ENCODE peak calls at places on chromosomes 2 and 18, in seven cellular contexts. One of them, this sample, is unnamed.

GRCh38 chr2:71494091-71494490 is 40.7 kb downstream of the DYSF start:
- ATAC-seq in naive thymus-derived CD8-positive, alpha-beta T cell: no peak
- ATAC-seq in A549: no peak
- ATAC-seq in activated naive CD4-positive, alpha-beta T cell treated with anti-CD3 and anti-CD28 coated beads, Interleukin-2, amount 50 U/mL, for 72 hours: no peak
- ATAC-seq in heart left ventricle: no peak
- ATAC-seq in activated naive CD8-positive, alpha-beta T cell treated with anti-CD3 and anti-CD28 coated beads, Interleukin-2, amount 10 ng/mL, durations not matched to agents 7 days and 5 days: no peak
- ATAC-seq in RWPE2: no peak
- ATAC-seq in this sample: no peak

GRCh38 chr18:9705183-9705864 is 2.8 kb upstream of the RAB31 start:
- ATAC-seq in naive thymus-derived CD8-positive, alpha-beta T cell: no peak
- ATAC-seq in A549: no peak
- ATAC-seq in activated naive CD4-positive, alpha-beta T cell treated with anti-CD3 and anti-CD28 coated beads, Interleukin-2, amount 50 U/mL, for 72 hours: no peak
- ATAC-seq in heart left ventricle: no peak
- ATAC-seq in activated naive CD8-positive, alpha-beta T cell treated with anti-CD3 and anti-CD28 coated beads, Interleukin-2, amount 10 ng/mL, durations not matched to agents 7 days and 5 days: no peak
- ATAC-seq in RWPE2: peak; percentile 31
- ATAC-seq in this sample: peak; percentile 19

GRCh38 chr2:7379799-7380198 is 462.6 kb downstream of the RNF144A start:
- ATAC-seq in naive thymus-derived CD8-positive, alpha-beta T cell: no peak
- ATAC-seq in A549: no peak
- ATAC-seq in activated naive CD4-positive, alpha-beta T cell treated with anti-CD3 and anti-CD28 coated beads, Interleukin-2, amount 50 U/mL, for 72 hours: no peak
- ATAC-seq in heart left ventricle: no peak
- ATAC-seq in activated naive CD8-positive, alpha-beta T cell treated with anti-CD3 and anti-CD28 coated beads, Interleukin-2, amount 10 ng/mL, durations not matched to agents 7 days and 5 days: no peak
- ATAC-seq in RWPE2: no peak
- ATAC-seq in this sample: no peak

GRCh38 chr2:237413293-237414055 is 490 bp downstream of the COL6A3 start:
- ATAC-seq in naive thymus-derived CD8-positive, alpha-beta T cell: no peak
- ATAC-seq in A549: no peak
- ATAC-seq in activated naive CD4-positive, alpha-beta T cell treated with anti-CD3 and anti-CD28 coated beads, Interleukin-2, amount 50 U/mL, for 72 hours: no peak
- ATAC-seq in heart left ventricle: no peak
- ATAC-seq in activated naive CD8-positive, alpha-beta T cell treated with anti-CD3 and anti-CD28 coated beads, Interleukin-2, amount 10 ng/mL, durations not matched to agents 7 days and 5 days: no peak
- ATAC-seq in RWPE2: no peak
- ATAC-seq in this sample: no peak

GRCh38 chr2:114968748-114969400 is 526.4 kb downstream of the DPP10 start:
- ATAC-seq in naive thymus-derived CD8-positive, alpha-beta T cell: no peak
- ATAC-seq in A549: no peak
- ATAC-seq in activated naive CD4-positive, alpha-beta T cell treated with anti-CD3 and anti-CD28 coated beads, Interleukin-2, amount 50 U/mL, for 72 hours: no peak
- ATAC-seq in heart left ventricle: no peak
- ATAC-seq in activated naive CD8-positive, alpha-beta T cell treated with anti-CD3 and anti-CD28 coated beads, Interleukin-2, amount 10 ng/mL, durations not matched to agents 7 days and 5 days: no peak
- ATAC-seq in RWPE2: no peak
- ATAC-seq in this sample: no peak

GRCh38 chr2:46506131-46506706 is 26.9 kb downstream of the TMEM247 start:
- ATAC-seq in naive thymus-derived CD8-positive, alpha-beta T cell: no peak
- ATAC-seq in A549: no peak
- ATAC-seq in activated naive CD4-positive, alpha-beta T cell treated with anti-CD3 and anti-CD28 coated beads, Interleukin-2, amount 50 U/mL, for 72 hours: no peak
- ATAC-seq in heart left ventricle: no peak
- ATAC-seq in activated naive CD8-positive, alpha-beta T cell treated with anti-CD3 and anti-CD28 coated beads, Interleukin-2, amount 10 ng/mL, durations not matched to agents 7 days and 5 days: no peak
- ATAC-seq in RWPE2: no peak
- ATAC-seq in this sample: no peak

GRCh38 chr2:183123959-183124221 is 353 bp upstream of the NUP35 start:
- ATAC-seq in naive thymus-derived CD8-positive, alpha-beta T cell: peak; percentile 17
- ATAC-seq in A549: no peak
- ATAC-seq in activated naive CD4-positive, alpha-beta T cell treated with anti-CD3 and anti-CD28 coated beads, Interleukin-2, amount 50 U/mL, for 72 hours: peak; percentile 57
- ATAC-seq in heart left ventricle: peak; percentile 49
- ATAC-seq in activated naive CD8-positive, alpha-beta T cell treated with anti-CD3 and anti-CD28 coated beads, Interleukin-2, amount 10 ng/mL, durations not matched to agents 7 days and 5 days: peak; percentile 7
- ATAC-seq in RWPE2: peak; percentile 11
- ATAC-seq in this sample: no peak

GRCh38 chr18:7577706-7578105 is 10.6 kb downstream of the PTPRM start:
- ATAC-seq in naive thymus-derived CD8-positive, alpha-beta T cell: no peak
- ATAC-seq in A549: peak; percentile 46
- ATAC-seq in activated naive CD4-positive, alpha-beta T cell treated with anti-CD3 and anti-CD28 coated beads, Interleukin-2, amount 50 U/mL, for 72 hours: no peak
- ATAC-seq in heart left ventricle: no peak
- ATAC-seq in activated naive CD8-positive, alpha-beta T cell treated with anti-CD3 and anti-CD28 coated beads, Interleukin-2, amount 10 ng/mL, durations not matched to agents 7 days and 5 days: no peak
- ATAC-seq in RWPE2: peak; percentile 24
- ATAC-seq in this sample: no peak

GRCh38 chr2:184835081-184835728 is 236.9 kb downstream of the ZNF804A start:
- ATAC-seq in naive thymus-derived CD8-positive, alpha-beta T cell: no peak
- ATAC-seq in A549: no peak
- ATAC-seq in activated naive CD4-positive, alpha-beta T cell treated with anti-CD3 and anti-CD28 coated beads, Interleukin-2, amount 50 U/mL, for 72 hours: no peak
- ATAC-seq in heart left ventricle: no peak
- ATAC-seq in activated naive CD8-positive, alpha-beta T cell treated with anti-CD3 and anti-CD28 coated beads, Interleukin-2, amount 10 ng/mL, durations not matched to agents 7 days and 5 days: no peak
- ATAC-seq in RWPE2: no peak
- ATAC-seq in this sample: no peak

GRCh38 chr2:191696001-191696400 is 18.1 kb downstream of the NABP1 start:
- ATAC-seq in naive thymus-derived CD8-positive, alpha-beta T cell: no peak
- ATAC-seq in A549: peak; percentile 74
- ATAC-seq in activated naive CD4-positive, alpha-beta T cell treated with anti-CD3 and anti-CD28 coated beads, Interleukin-2, amount 50 U/mL, for 72 hours: no peak
- ATAC-seq in heart left ventricle: peak; percentile 82
- ATAC-seq in activated naive CD8-positive, alpha-beta T cell treated with anti-CD3 and anti-CD28 coated beads, Interleukin-2, amount 10 ng/mL, durations not matched to agents 7 days and 5 days: no peak
- ATAC-seq in RWPE2: peak; percentile 52
- ATAC-seq in this sample: peak; percentile 28

GRCh38 chr2:56476509-56477071 is 292.8 kb downstream of the CCDC85A start:
- ATAC-seq in naive thymus-derived CD8-positive, alpha-beta T cell: no peak
- ATAC-seq in A549: no peak
- ATAC-seq in activated naive CD4-positive, alpha-beta T cell treated with anti-CD3 and anti-CD28 coated beads, Interleukin-2, amount 50 U/mL, for 72 hours: no peak
- ATAC-seq in heart left ventricle: no peak
- ATAC-seq in activated naive CD8-positive, alpha-beta T cell treated with anti-CD3 and anti-CD28 coated beads, Interleukin-2, amount 10 ng/mL, durations not matched to agents 7 days and 5 days: no peak
- ATAC-seq in RWPE2: no peak
- ATAC-seq in this sample: no peak

GRCh38 chr2:163121483-163121882 is 282.9 kb upstream of the KCNH7 start:
- ATAC-seq in naive thymus-derived CD8-positive, alpha-beta T cell: no peak
- ATAC-seq in A549: no peak
- ATAC-seq in activated naive CD4-positive, alpha-beta T cell treated with anti-CD3 and anti-CD28 coated beads, Interleukin-2, amount 50 U/mL, for 72 hours: no peak
- ATAC-seq in heart left ventricle: no peak
- ATAC-seq in activated naive CD8-positive, alpha-beta T cell treated with anti-CD3 and anti-CD28 coated beads, Interleukin-2, amount 10 ng/mL, durations not matched to agents 7 days and 5 days: no peak
- ATAC-seq in RWPE2: no peak
- ATAC-seq in this sample: no peak

GRCh38 chr2:74464406-74464805 is 776 bp downstream of the MOGS start:
- ATAC-seq in naive thymus-derived CD8-positive, alpha-beta T cell: no peak
- ATAC-seq in A549: peak; percentile 10
- ATAC-seq in activated naive CD4-positive, alpha-beta T cell treated with anti-CD3 and anti-CD28 coated beads, Interleukin-2, amount 50 U/mL, for 72 hours: peak; percentile 9
- ATAC-seq in heart left ventricle: peak; percentile 1
- ATAC-seq in activated naive CD8-positive, alpha-beta T cell treated with anti-CD3 and anti-CD28 coated beads, Interleukin-2, amount 10 ng/mL, durations not matched to agents 7 days and 5 days: no peak
- ATAC-seq in RWPE2: peak; percentile 13
- ATAC-seq in this sample: peak; percentile 32

GRCh38 chr2:144445196-144445595 is 74.7 kb downstream of the ZEB2 start:
- ATAC-seq in naive thymus-derived CD8-positive, alpha-beta T cell: no peak
- ATAC-seq in A549: no peak
- ATAC-seq in activated naive CD4-positive, alpha-beta T cell treated with anti-CD3 and anti-CD28 coated beads, Interleukin-2, amount 50 U/mL, for 72 hours: no peak
- ATAC-seq in heart left ventricle: no peak
- ATAC-seq in activated naive CD8-positive, alpha-beta T cell treated with anti-CD3 and anti-CD28 coated beads, Interleukin-2, amount 10 ng/mL, durations not matched to agents 7 days and 5 days: no peak
- ATAC-seq in RWPE2: no peak
- ATAC-seq in this sample: no peak

GRCh38 chr2:29528891-29529520 is 392.4 kb downstream of the ALK start:
- ATAC-seq in naive thymus-derived CD8-positive, alpha-beta T cell: no peak
- ATAC-seq in A549: peak; percentile 15
- ATAC-seq in activated naive CD4-positive, alpha-beta T cell treated with anti-CD3 and anti-CD28 coated beads, Interleukin-2, amount 50 U/mL, for 72 hours: peak; percentile 62
- ATAC-seq in heart left ventricle: peak; percentile 95
- ATAC-seq in activated naive CD8-positive, alpha-beta T cell treated with anti-CD3 and anti-CD28 coated beads, Interleukin-2, amount 10 ng/mL, durations not matched to agents 7 days and 5 days: no peak
- ATAC-seq in RWPE2: no peak
- ATAC-seq in this sample: peak; percentile 35

GRCh38 chr18:62716679-62717058 is 1.3 kb downstream of the PHLPP1 start:
- ATAC-seq in naive thymus-derived CD8-positive, alpha-beta T cell: peak; percentile 18
- ATAC-seq in A549: peak; percentile 30
- ATAC-seq in activated naive CD4-positive, alpha-beta T cell treated with anti-CD3 and anti-CD28 coated beads, Interleukin-2, amount 50 U/mL, for 72 hours: no peak
- ATAC-seq in heart left ventricle: no peak
- ATAC-seq in activated naive CD8-positive, alpha-beta T cell treated with anti-CD3 and anti-CD28 coated beads, Interleukin-2, amount 10 ng/mL, durations not matched to agents 7 days and 5 days: no peak
- ATAC-seq in RWPE2: peak; percentile 1
- ATAC-seq in this sample: no peak

GRCh38 chr2:199441759-199442158 is 16.0 kb downstream of the SATB2 start:
- ATAC-seq in naive thymus-derived CD8-positive, alpha-beta T cell: no peak
- ATAC-seq in A549: no peak
- ATAC-seq in activated naive CD4-positive, alpha-beta T cell treated with anti-CD3 and anti-CD28 coated beads, Interleukin-2, amount 50 U/mL, for 72 hours: no peak
- ATAC-seq in heart left ventricle: no peak
- ATAC-seq in activated naive CD8-positive, alpha-beta T cell treated with anti-CD3 and anti-CD28 coated beads, Interleukin-2, amount 10 ng/mL, durations not matched to agents 7 days and 5 days: no peak
- ATAC-seq in RWPE2: no peak
- ATAC-seq in this sample: no peak

GRCh38 chr18:36660311-36660710 is 168.5 kb downstream of the TPGS2 start:
- ATAC-seq in naive thymus-derived CD8-positive, alpha-beta T cell: no peak
- ATAC-seq in A549: no peak
- ATAC-seq in activated naive CD4-positive, alpha-beta T cell treated with anti-CD3 and anti-CD28 coated beads, Interleukin-2, amount 50 U/mL, for 72 hours: no peak
- ATAC-seq in heart left ventricle: peak; percentile 82
- ATAC-seq in activated naive CD8-positive, alpha-beta T cell treated with anti-CD3 and anti-CD28 coated beads, Interleukin-2, amount 10 ng/mL, durations not matched to agents 7 days and 5 days: no peak
- ATAC-seq in RWPE2: no peak
- ATAC-seq in this sample: peak; percentile 73

GRCh38 chr2:108588070-108588668 is 53.9 kb downstream of the LIMS1 start:
- ATAC-seq in naive thymus-derived CD8-positive, alpha-beta T cell: peak; percentile 49
- ATAC-seq in A549: no peak
- ATAC-seq in activated naive CD4-positive, alpha-beta T cell treated with anti-CD3 and anti-CD28 coated beads, Interleukin-2, amount 50 U/mL, for 72 hours: no peak
- ATAC-seq in heart left ventricle: peak; percentile 21
- ATAC-seq in activated naive CD8-positive, alpha-beta T cell treated with anti-CD3 and anti-CD28 coated beads, Interleukin-2, amount 10 ng/mL, durations not matched to agents 7 days and 5 days: no peak
- ATAC-seq in RWPE2: peak; percentile 30
- ATAC-seq in this sample: peak; percentile 5

GRCh38 chr2:145190031-145190703 is 670.2 kb upstream of the ZEB2 start:
- ATAC-seq in naive thymus-derived CD8-positive, alpha-beta T cell: no peak
- ATAC-seq in A549: no peak
- ATAC-seq in activated naive CD4-positive, alpha-beta T cell treated with anti-CD3 and anti-CD28 coated beads, Interleukin-2, amount 50 U/mL, for 72 hours: no peak
- ATAC-seq in heart left ventricle: no peak
- ATAC-seq in activated naive CD8-positive, alpha-beta T cell treated with anti-CD3 and anti-CD28 coated beads, Interleukin-2, amount 10 ng/mL, durations not matched to agents 7 days and 5 days: no peak
- ATAC-seq in RWPE2: peak; percentile 40
- ATAC-seq in this sample: no peak

GRCh38 chr18:3481696-3482210 is 31.8 kb downstream of the TGIF1 start:
- ATAC-seq in naive thymus-derived CD8-positive, alpha-beta T cell: peak; percentile 55
- ATAC-seq in A549: peak; percentile 70
- ATAC-seq in activated naive CD4-positive, alpha-beta T cell treated with anti-CD3 and anti-CD28 coated beads, Interleukin-2, amount 50 U/mL, for 72 hours: peak; percentile 37
- ATAC-seq in heart left ventricle: peak; percentile 69
- ATAC-seq in activated naive CD8-positive, alpha-beta T cell treated with anti-CD3 and anti-CD28 coated beads, Interleukin-2, amount 10 ng/mL, durations not matched to agents 7 days and 5 days: no peak
- ATAC-seq in RWPE2: peak; percentile 51
- ATAC-seq in this sample: peak; percentile 54

GRCh38 chr2:105102963-105103421 is 65.1 kb downstream of the MRPS9 start:
- ATAC-seq in naive thymus-derived CD8-positive, alpha-beta T cell: no peak
- ATAC-seq in A549: peak; percentile 52
- ATAC-seq in activated naive CD4-positive, alpha-beta T cell treated with anti-CD3 and anti-CD28 coated beads, Interleukin-2, amount 50 U/mL, for 72 hours: no peak
- ATAC-seq in heart left ventricle: peak; percentile 24
- ATAC-seq in activated naive CD8-positive, alpha-beta T cell treated with anti-CD3 and anti-CD28 coated beads, Interleukin-2, amount 10 ng/mL, durations not matched to agents 7 days and 5 days: no peak
- ATAC-seq in RWPE2: peak; percentile 93
- ATAC-seq in this sample: no peak

GRCh38 chr18:10417679-10418078 is 36.8 kb upstream of the APCDD1 start:
- ATAC-seq in naive thymus-derived CD8-positive, alpha-beta T cell: no peak
- ATAC-seq in A549: no peak
- ATAC-seq in activated naive CD4-positive, alpha-beta T cell treated with anti-CD3 and anti-CD28 coated beads, Interleukin-2, amount 50 U/mL, for 72 hours: no peak
- ATAC-seq in heart left ventricle: no peak
- ATAC-seq in activated naive CD8-positive, alpha-beta T cell treated with anti-CD3 and anti-CD28 coated beads, Interleukin-2, amount 10 ng/mL, durations not matched to agents 7 days and 5 days: no peak
- ATAC-seq in RWPE2: no peak
- ATAC-seq in this sample: no peak

GRCh38 chr2:108940156-108940555 is 48.9 kb downstream of the EDAR start:
- ATAC-seq in naive thymus-derived CD8-positive, alpha-beta T cell: no peak
- ATAC-seq in A549: no peak
- ATAC-seq in activated naive CD4-positive, alpha-beta T cell treated with anti-CD3 and anti-CD28 coated beads, Interleukin-2, amount 50 U/mL, for 72 hours: no peak
- ATAC-seq in heart left ventricle: no peak
- ATAC-seq in activated naive CD8-positive, alpha-beta T cell treated with anti-CD3 and anti-CD28 coated beads, Interleukin-2, amount 10 ng/mL, durations not matched to agents 7 days and 5 days: no peak
- ATAC-seq in RWPE2: no peak
- ATAC-seq in this sample: no peak

GRCh38 chr18:23499571-23499889 is 3.8 kb upstream of the RMC1 start:
- ATAC-seq in naive thymus-derived CD8-positive, alpha-beta T cell: no peak
- ATAC-seq in A549: no peak
- ATAC-seq in activated naive CD4-positive, alpha-beta T cell treated with anti-CD3 and anti-CD28 coated beads, Interleukin-2, amount 50 U/mL, for 72 hours: no peak
- ATAC-seq in heart left ventricle: no peak
- ATAC-seq in activated naive CD8-positive, alpha-beta T cell treated with anti-CD3 and anti-CD28 coated beads, Interleukin-2, amount 10 ng/mL, durations not matched to agents 7 days and 5 days: no peak
- ATAC-seq in RWPE2: no peak
- ATAC-seq in this sample: no peak

GRCh38 chr2:82959677-82960076 is 1499.4 kb downstream of the SUCLG1 start:
- ATAC-seq in naive thymus-derived CD8-positive, alpha-beta T cell: no peak
- ATAC-seq in A549: no peak
- ATAC-seq in activated naive CD4-positive, alpha-beta T cell treated with anti-CD3 and anti-CD28 coated beads, Interleukin-2, amount 50 U/mL, for 72 hours: no peak
- ATAC-seq in heart left ventricle: no peak
- ATAC-seq in activated naive CD8-positive, alpha-beta T cell treated with anti-CD3 and anti-CD28 coated beads, Interleukin-2, amount 10 ng/mL, durations not matched to agents 7 days and 5 days: no peak
- ATAC-seq in RWPE2: no peak
- ATAC-seq in this sample: no peak

GRCh38 chr2:36915627-36916026 is 50.7 kb downstream of the STRN start:
- ATAC-seq in naive thymus-derived CD8-positive, alpha-beta T cell: no peak
- ATAC-seq in A549: no peak
- ATAC-seq in activated naive CD4-positive, alpha-beta T cell treated with anti-CD3 and anti-CD28 coated beads, Interleukin-2, amount 50 U/mL, for 72 hours: no peak
- ATAC-seq in heart left ventricle: no peak
- ATAC-seq in activated naive CD8-positive, alpha-beta T cell treated with anti-CD3 and anti-CD28 coated beads, Interleukin-2, amount 10 ng/mL, durations not matched to agents 7 days and 5 days: no peak
- ATAC-seq in RWPE2: no peak
- ATAC-seq in this sample: no peak

GRCh38 chr18:61870151-61870550 is 22.7 kb downstream of the RNF152 start:
- ATAC-seq in naive thymus-derived CD8-positive, alpha-beta T cell: no peak
- ATAC-seq in A549: no peak
- ATAC-seq in activated naive CD4-positive, alpha-beta T cell treated with anti-CD3 and anti-CD28 coated beads, Interleukin-2, amount 50 U/mL, for 72 hours: no peak
- ATAC-seq in heart left ventricle: peak; percentile 82
- ATAC-seq in activated naive CD8-positive, alpha-beta T cell treated with anti-CD3 and anti-CD28 coated beads, Interleukin-2, amount 10 ng/mL, durations not matched to agents 7 days and 5 days: no peak
- ATAC-seq in RWPE2: no peak
- ATAC-seq in this sample: no peak

GRCh38 chr18:3062798-3063563 is 50.0 kb upstream of the LPIN2 start:
- ATAC-seq in naive thymus-derived CD8-positive, alpha-beta T cell: peak; percentile 40
- ATAC-seq in A549: peak; percentile 59
- ATAC-seq in activated naive CD4-positive, alpha-beta T cell treated with anti-CD3 and anti-CD28 coated beads, Interleukin-2, amount 50 U/mL, for 72 hours: peak; percentile 22
- ATAC-seq in heart left ventricle: peak; percentile 70
- ATAC-seq in activated naive CD8-positive, alpha-beta T cell treated with anti-CD3 and anti-CD28 coated beads, Interleukin-2, amount 10 ng/mL, durations not matched to agents 7 days and 5 days: peak; percentile 57
- ATAC-seq in RWPE2: peak; percentile 73
- ATAC-seq in this sample: peak; percentile 51

GRCh38 chr2:228869601-228870264 is 401.4 kb downstream of the PID1 start:
- ATAC-seq in naive thymus-derived CD8-positive, alpha-beta T cell: no peak
- ATAC-seq in A549: no peak
- ATAC-seq in activated naive CD4-positive, alpha-beta T cell treated with anti-CD3 and anti-CD28 coated beads, Interleukin-2, amount 50 U/mL, for 72 hours: no peak
- ATAC-seq in heart left ventricle: no peak
- ATAC-seq in activated naive CD8-positive, alpha-beta T cell treated with anti-CD3 and anti-CD28 coated beads, Interleukin-2, amount 10 ng/mL, durations not matched to agents 7 days and 5 days: no peak
- ATAC-seq in RWPE2: no peak
- ATAC-seq in this sample: no peak

This sample was measured in esophagus mucosa.